ENCODE peak calls at places on chromosomes 12 and 14, in eight cellular contexts. Z is left colon; J is Caco-2; O is islet precursor cell; G is H9; F is CD4-positive, alpha-beta memory T cell; M is T-helper 1 cell; I is NCI-H2081. B is an unnamed sample.

GRCh38 chr12:121233628-121234020 is 23.7 kb downstream of the P2RX4 start:
- DNase-seq in Z (no peak), J (no peak), O (no peak), G (peak), F (no peak), M (no peak), I (no peak), B (no peak)

GRCh38 chr14:103220134-103220981 is 97.1 kb downstream of the TNFAIP2 start:
- DNase-seq in Z (no peak), J (no peak), O (no peak), G (peak), F (no peak), M (no peak), I (no peak), B (no peak)

GRCh38 chr14:95095991-95096390 is 61.3 kb downstream of the DICER1 start:
- DNase-seq in Z (no peak), J (no peak), O (no peak), G (no peak), F (no peak), M (no peak), I (no peak), B (peak)

GRCh38 chr12:47725893-47726292 is 603 bp upstream of the ENDOU start:
- DNase-seq in Z (no peak), J (peak), O (no peak), G (no peak), F (no peak), M (no peak), I (no peak), B (no peak)

GRCh38 chr14:76953196-76953945 is 75.1 kb downstream of the IRF2BPL start:
- DNase-seq in Z (peak), J (peak), O (peak), G (no peak), F (peak), M (peak), I (no peak), B (no peak)

GRCh38 chr14:58844544-58844943 is 206.8 kb downstream of the DACT1 start:
- DNase-seq in Z (no peak), J (no peak), O (no peak), G (no peak), F (no peak), M (no peak), I (no peak), B (peak)

GRCh38 chr12:79933580-79934264 is 1.2 kb downstream of the PPP1R12A start:
- DNase-seq in Z (no peak), J (no peak), O (peak), G (no peak), F (peak), M (no peak), I (no peak), B (no peak)

GRCh38 chr14:22852940-22853767 is 16.8 kb downstream of the MMP14 start:
- DNase-seq in Z (peak), J (peak), O (peak), G (peak), F (peak), M (peak), I (peak), B (peak)

GRCh38 chr12:88401153-88401552 is 179.1 kb downstream of the KITLG start:
- DNase-seq in Z (no peak), J (no peak), O (no peak), G (no peak), F (no peak), M (no peak), I (no peak), B (no peak)

GRCh38 chr14:28681681-28682080 is 84.9 kb upstream of the FOXG1 start:
- DNase-seq in Z (no peak), J (peak), O (no peak), G (peak), F (no peak), M (no peak), I (no peak), B (no peak)

GRCh38 chr12:107349008-107349747 is 255.8 kb upstream of the CRY1 start:
- DNase-seq in Z (peak), J (peak), O (peak), G (no peak), F (no peak), M (no peak), I (no peak), B (no peak)

GRCh38 chr12:113137861-113138783 is 2.6 kb upstream of the RASAL1 start:
- DNase-seq in Z (peak), J (no peak), O (no peak), G (no peak), F (no peak), M (no peak), I (no peak), B (no peak)

GRCh38 chr12:59040651-59041050 is 120.3 kb upstream of the LRIG3 start:
- DNase-seq in Z (no peak), J (no peak), O (peak), G (no peak), F (no peak), M (no peak), I (no peak), B (no peak)

GRCh38 chr14:104318558-104319488 is 180.4 kb downstream of the KIF26A start:
- DNase-seq in Z (peak), J (no peak), O (peak), G (no peak), F (no peak), M (no peak), I (no peak), B (no peak)

GRCh38 chr14:90624228-90624627 is 192.0 kb downstream of the TTC7B start:
- DNase-seq in Z (no peak), J (no peak), O (peak), G (no peak), F (no peak), M (no peak), I (no peak), B (no peak)

GRCh38 chr12:111842556-111843396 is 748 bp downstream of the MAPKAPK5 start:
- DNase-seq in Z (peak), J (peak), O (no peak), G (no peak), F (no peak), M (no peak), I (no peak), B (no peak)

GRCh38 chr14:96497087-96497486 is 5.1 kb upstream of the PAPOLA start:
- DNase-seq in Z (no peak), J (no peak), O (no peak), G (no peak), F (no peak), M (no peak), I (no peak), B (no peak)

GRCh38 chr14:95518045-95518751 is 1.7 kb upstream of the SYNE3 start:
- DNase-seq in Z (no peak), J (no peak), O (peak), G (no peak), F (no peak), M (no peak), I (peak), B (no peak)

GRCh38 chr14:51304956-51305355 is 64.9 kb downstream of the TMX1 start:
- DNase-seq in Z (no peak), J (no peak), O (peak), G (no peak), F (no peak), M (no peak), I (no peak), B (no peak)

GRCh38 chr14:100591453-100592371 is 4.5 kb upstream of the BEGAIN start:
- DNase-seq in Z (peak), J (no peak), O (no peak), G (no peak), F (no peak), M (no peak), I (no peak), B (no peak)

GRCh38 chr12:118290130-118290529 is 82.6 kb downstream of the TAOK3 start:
- DNase-seq in Z (no peak), J (no peak), O (no peak), G (no peak), F (no peak), M (no peak), I (no peak), B (no peak)

GRCh38 chr12:28698541-28698940 is 450.5 kb upstream of the FAR2 start:
- DNase-seq in Z (no peak), J (no peak), O (no peak), G (no peak), F (no peak), M (no peak), I (no peak), B (peak)

GRCh38 chr14:32203928-32204357 is 874 bp upstream of the RNU6-8 start:
- DNase-seq in Z (peak), J (no peak), O (no peak), G (peak), F (peak), M (no peak), I (peak), B (peak)

GRCh38 chr14:101875041-101875725 is 89.2 kb upstream of the DYNC1H1 start:
- DNase-seq in Z (no peak), J (no peak), O (no peak), G (no peak), F (no peak), M (no peak), I (no peak), B (no peak)

GRCh38 chr12:121949643-121950397 is 31.4 kb downstream of the CFAP251 start:
- DNase-seq in Z (no peak), J (no peak), O (no peak), G (no peak), F (no peak), M (no peak), I (no peak), B (no peak)

GRCh38 chr14:58772814-58773620 is 135.3 kb downstream of the DACT1 start:
- DNase-seq in Z (no peak), J (peak), O (peak), G (peak), F (no peak), M (no peak), I (no peak), B (peak)

GRCh38 chr14:27050195-27050594 is 452.4 kb upstream of the NOVA1 start:
- DNase-seq in Z (no peak), J (no peak), O (no peak), G (no peak), F (no peak), M (no peak), I (no peak), B (no peak)